ENCODE peak calls at places on chromosome 18, in seven cellular contexts. V is stomach, C is transverse colon, W is IMR-90, O is breast epithelium, S is spleen, Z is A549. A is an unnamed sample. For H3K4me1, the result is how much of the 10 kb centered on the place peaks cover.

GRCh38 chr18:38996056-38996455 is 1430.5 kb upstream of the CELF4 start:
- DNase-seq in V (no peak), C (no peak), W (no peak), O (no peak), S (no peak), Z (no peak), A (no peak)

GRCh38 chr18:48574667-48575300 is 36.0 kb downstream of the CTIF start:
- DNase-seq in V (no peak), C (no peak), W (no peak), O (no peak), S (peak), Z (no peak), A (no peak)

GRCh38 chr18:49892148-49892924 is 79.0 kb upstream of the ACAA2 start:
- DNase-seq in V (no peak), C (no peak), W (peak), O (no peak), S (no peak), Z (no peak), A (no peak)

GRCh38 chr18:5895300-5895885 is at the start of gene TMEM200C:
- DNase-seq in V (no peak), C (no peak), W (peak), O (no peak), S (no peak), Z (no peak), A (peak)

GRCh38 chr18:37294951-37295350 is 270.6 kb downstream of the CELF4 start:
- DNase-seq in V (no peak), C (peak), W (no peak), O (no peak), S (no peak), Z (no peak), A (no peak)

GRCh38 chr18:7904529-7904928 is 337.4 kb downstream of the PTPRM start:
- DNase-seq in V (no peak), C (no peak), W (peak), O (no peak), S (no peak), Z (no peak), A (no peak)

GRCh38 chr18:11034816-11035215 is 114.6 kb downstream of the PIEZO2 start:
- DNase-seq in V (no peak), C (no peak), W (peak), O (no peak), S (no peak), Z (no peak), A (no peak)

GRCh38 chr18:50947899-50948298 is 19.9 kb upstream of the ELAC1 start:
- DNase-seq in V (no peak), C (no peak), W (peak), O (no peak), S (no peak), Z (no peak), A (no peak)

GRCh38 chr18:78378403-78378802 is 601.2 kb upstream of the SALL3 start:
- DNase-seq in V (no peak), C (no peak), W (no peak), O (no peak), S (no peak), Z (no peak), A (no peak)

GRCh38 chr18:11002277-11002676 is 147.1 kb downstream of the PIEZO2 start:
- DNase-seq in V (no peak), C (no peak), W (no peak), O (no peak), S (no peak), Z (no peak), A (no peak)

GRCh38 chr18:4987452-4988405 is 209.3 kb downstream of the AKAIN1 start:
- DNase-seq in V (no peak), C (no peak), W (no peak), O (no peak), S (no peak), Z (no peak), A (no peak)

GRCh38 chr18:31617029-31617717 is 25.5 kb downstream of the TTR start:
- DNase-seq in V (no peak), C (no peak), W (no peak), O (no peak), S (no peak), Z (no peak), A (no peak)

GRCh38 chr18:57475903-57476302 is 40.7 kb downstream of the ONECUT2 start:
- DNase-seq in V (no peak), C (no peak), W (no peak), O (no peak), S (no peak), Z (no peak), A (no peak)

GRCh38 chr18:58392336-58393000 is 236.4 kb downstream of the ALPK2 start:
- DNase-seq in V (no peak), C (no peak), W (peak), O (no peak), S (no peak), Z (no peak), A (peak)

GRCh38 chr18:37812961-37813360 is 247.4 kb upstream of the CELF4 start:
- DNase-seq in V (no peak), C (no peak), W (no peak), O (no peak), S (no peak), Z (no peak), A (no peak)

GRCh38 chr18:37565985-37566478 is 434 bp upstream of the CELF4 start:
- DNase-seq in V (peak), C (no peak), W (peak), O (no peak), S (peak), Z (peak), A (no peak)

GRCh38 chr18:34261865-34262780 is 37.4 kb upstream of the NOL4 start:
- DNase-seq in V (no peak), C (no peak), W (no peak), O (no peak), S (no peak), Z (no peak), A (no peak)

GRCh38 chr18:45628979-45629958 is 14.0 kb downstream of the SLC14A2 start:
- DNase-seq in V (no peak), C (no peak), W (peak), O (no peak), S (peak), Z (no peak), A (no peak)

GRCh38 chr18:58578321-58578720 is 50.6 kb downstream of the ALPK2 start:
- DNase-seq in V (no peak), C (no peak), W (peak), O (no peak), S (no peak), Z (no peak), A (no peak)

GRCh38 chr18:70490008-70490933 is 201.4 kb downstream of the SOCS6 start:
- DNase-seq in V (peak), C (peak), W (peak), O (no peak), S (no peak), Z (no peak), A (no peak)

GRCh38 chr18:7626922-7627440 is 59.9 kb downstream of the PTPRM start:
- DNase-seq in V (no peak), C (no peak), W (peak), O (no peak), S (no peak), Z (peak), A (peak)

GRCh38 chr18:41906528-41907256 is 48.3 kb upstream of the PIK3C3 start:
- DNase-seq in V (no peak), C (no peak), W (peak), O (no peak), S (no peak), Z (peak), A (no peak)

GRCh38 chr18:68436485-68436884 is 278.4 kb downstream of the TMX3 start:
- DNase-seq in V (no peak), C (no peak), W (peak), O (no peak), S (no peak), Z (no peak), A (no peak)

GRCh38 chr18:34809697-34810096 is 99.6 kb downstream of the DTNA start:
- DNase-seq in V (no peak), C (peak), W (peak), O (no peak), S (no peak), Z (no peak), A (peak)

GRCh38 chr18:60197233-60197632 is 175.3 kb downstream of the MC4R start:
- DNase-seq in V (no peak), C (no peak), W (no peak), O (no peak), S (no peak), Z (no peak), A (no peak)

GRCh38 chr18:33210575-33211189 is 229.8 kb downstream of the CCDC178 start:
- DNase-seq in V (no peak), C (no peak), W (peak), O (no peak), S (no peak), Z (no peak), A (no peak)

GRCh38 chr18:46377557-46377956 is 273.4 kb downstream of the HAUS1 start:
- DNase-seq in V (no peak), C (no peak), W (no peak), O (no peak), S (no peak), Z (no peak), A (no peak)

GRCh38 chr18:57737661-57738060 is 65.5 kb downstream of the ATP8B1 start:
- DNase-seq in V (peak), C (peak), W (peak), O (peak), S (no peak), Z (peak), A (peak)

GRCh38 chr18:59388817-59389216 is 29.8 kb upstream of the LMAN1 start:
- DNase-seq in V (no peak), C (no peak), W (no peak), O (no peak), S (no peak), Z (no peak), A (no peak)

GRCh38 chr18:36187826-36188721 is 777 bp downstream of the MOCOS start:
- DNase-seq in V (peak), C (no peak), W (peak), O (no peak), S (peak), Z (no peak), A (no peak)

GRCh38 chr18:21053127-21053526 is 58.5 kb downstream of the ROCK1 start:
- DNase-seq in V (no peak), C (no peak), W (peak), O (no peak), S (no peak), Z (peak), A (no peak)

GRCh38 chr18:35203001-35203553 is 37.8 kb upstream of the ZNF397 start:
- DNase-seq in V (no peak), C (no peak), W (no peak), O (no peak), S (no peak), Z (no peak), A (no peak)

GRCh38 chr18:41456791-41457190 is 498.2 kb upstream of the PIK3C3 start:
- DNase-seq in V (no peak), C (no peak), W (no peak), O (no peak), S (no peak), Z (no peak), A (no peak)

GRCh38 chr18:37383789-37384151 is 181.8 kb downstream of the CELF4 start:
- DNase-seq in V (no peak), C (no peak), W (no peak), O (no peak), S (no peak), Z (no peak), A (no peak)

GRCh38 chr18:47260138-47260923 is 8.9 kb upstream of the SKOR2 start:
- DNase-seq in V (peak), C (peak), W (peak), O (no peak), S (no peak), Z (peak), A (no peak)

GRCh38 chr18:40984856-40985255 is 970.2 kb upstream of the PIK3C3 start:
- DNase-seq in V (no peak), C (no peak), W (peak), O (no peak), S (no peak), Z (no peak), A (no peak)

GRCh38 chr18:68275616-68276015 is 439.3 kb downstream of the TMX3 start:
- DNase-seq in V (no peak), C (no peak), W (peak), O (no peak), S (no peak), Z (no peak), A (no peak)

GRCh38 chr18:8982416-8983183 is 119.9 kb upstream of the NDUFV2 start:
- DNase-seq in V (peak), C (peak), W (peak), O (peak), S (no peak), Z (peak), A (no peak)

GRCh38 chr18:8979258-8979988 is 123.1 kb upstream of the NDUFV2 start:
- DNase-seq in V (no peak), C (no peak), W (no peak), O (no peak), S (no peak), Z (no peak), A (no peak)

GRCh38 chr18:8977701-8978100 is 124.8 kb upstream of the NDUFV2 start:
- DNase-seq in V (no peak), C (no peak), W (no peak), O (no peak), S (no peak), Z (no peak), A (no peak)

GRCh38 chr18:8978394-8978793 is 124.1 kb upstream of the NDUFV2 start:
- DNase-seq in V (no peak), C (no peak), W (no peak), O (no peak), S (no peak), Z (no peak), A (no peak)

DNA sequence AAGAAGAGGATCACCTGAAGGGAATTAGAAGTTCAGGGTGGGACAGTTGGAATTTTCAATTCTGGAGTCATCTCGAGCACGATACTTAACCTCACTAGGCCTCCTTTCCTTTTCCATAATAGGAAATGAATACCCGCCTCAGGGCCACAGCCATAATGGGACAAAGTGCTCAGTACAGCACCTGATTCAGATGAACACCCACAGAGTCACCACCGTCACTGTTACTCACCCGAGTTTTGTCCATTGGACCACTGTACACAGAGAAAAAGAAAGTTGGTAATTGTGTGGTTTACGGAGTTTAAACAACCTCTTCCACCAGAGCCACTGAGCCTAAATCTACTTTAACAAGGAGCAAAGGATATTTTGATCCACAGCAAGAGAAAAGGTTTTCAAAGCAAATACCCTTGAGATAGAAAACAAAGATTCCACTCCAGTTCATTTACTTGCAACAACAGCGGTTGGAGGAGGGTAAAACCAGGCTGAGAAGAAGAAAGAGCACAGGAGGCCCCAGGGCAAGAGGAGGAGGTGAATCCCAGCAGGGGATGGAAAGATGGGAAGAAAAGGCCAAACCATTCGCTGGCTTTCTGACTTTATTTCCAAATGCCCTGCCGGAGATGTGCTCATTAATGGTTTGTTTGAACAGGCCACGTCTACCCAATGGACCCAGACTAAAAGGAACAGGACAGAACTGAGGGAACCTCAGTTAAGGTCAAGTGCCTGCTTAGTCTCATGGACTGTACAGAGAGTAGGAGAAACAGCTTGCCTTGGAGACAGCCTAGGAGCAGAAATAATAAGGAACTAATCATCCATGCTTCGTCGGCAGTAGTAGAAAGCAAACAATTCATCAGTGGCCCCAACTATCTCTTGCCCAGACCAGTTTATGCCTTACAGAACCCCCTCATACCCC is 121.8 kb upstream of the NDUFV2 start:
- DNase-seq in V (no peak), C (no peak), W (no peak), O (no peak), S (no peak), Z (no peak), A (no peak)
- H3K4me1 ChIP-seq in V (under half), C (under half), W (under half), O (under half), S (under half), Z (under half), A (under half)

GRCh38 chr18:23504720-23505119 is 1.4 kb downstream of the RMC1 start:
- DNase-seq in V (no peak), C (no peak), W (no peak), O (no peak), S (no peak), Z (no peak), A (no peak)

GRCh38 chr18:23503967-23504352 is 649 bp downstream of the RMC1 start:
- DNase-seq in V (no peak), C (no peak), W (no peak), O (no peak), S (no peak), Z (no peak), A (no peak)

GRCh38 chr18:23501626-23502025 is 1.7 kb upstream of the RMC1 start:
- DNase-seq in V (no peak), C (no peak), W (no peak), O (no peak), S (no peak), Z (no peak), A (no peak)

GRCh38 chr18:23502516-23503037 is 734 bp upstream of the RMC1 start:
- DNase-seq in V (no peak), C (peak), W (no peak), O (no peak), S (no peak), Z (no peak), A (no peak)

GRCh38 chr18:23503038-23503966 is at the start of gene RMC1:
- DNase-seq in V (peak), C (peak), W (peak), O (peak), S (peak), Z (peak), A (peak)
- TF ChIP-seq POLR2A in V (peak), C (peak), W (peak), O (peak), S (no peak), Z (peak), A (peak)

GRCh38 chr18:13579874-13580273 is 146.5 kb downstream of the FAM210A start:
- DNase-seq in V (no peak), C (no peak), W (no peak), O (no peak), S (no peak), Z (no peak), A (no peak)
- H3K4me1 ChIP-seq in V (under half), C (under half), W (under half), O (under half), S (under half), Z (under half), A (under half)

DNA sequence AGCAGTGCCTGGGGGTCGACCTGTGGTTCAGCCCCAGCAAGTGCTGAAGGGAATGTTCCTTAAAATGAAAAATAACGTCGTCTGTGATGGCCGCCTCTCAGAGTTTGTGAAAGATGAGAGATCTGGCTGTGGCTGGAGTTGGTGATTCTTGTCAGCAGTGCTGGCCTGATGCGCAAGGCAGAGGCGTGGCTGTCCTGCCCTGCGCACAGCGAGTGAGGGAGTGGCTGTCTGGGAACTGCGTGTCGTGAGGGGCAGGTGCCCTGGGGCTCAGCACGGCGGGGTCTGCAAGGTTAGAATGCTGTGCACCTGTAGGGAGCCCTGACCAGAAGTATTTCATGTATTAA is 8.8 kb downstream of the NFATC1 start:
- DNase-seq in V (no peak), C (no peak), W (no peak), O (no peak), S (peak), Z (no peak), A (no peak)
- TF ChIP-seq POLR2A in V (no peak), C (no peak), W (no peak), O (no peak), S (no peak), Z (no peak), A (no peak)

GRCh38 chr18:55403555-55403954 is 184.4 kb downstream of the TCF4 start:
- DNase-seq in V (no peak), C (no peak), W (no peak), O (no peak), S (no peak), Z (no peak), A (no peak)
- H3K4me1 ChIP-seq in V (under half), C (under half), W (under half), O (under half), S (under half), Z (under half), A (under half)

GRCh38 chr18:77111449-77112160 is 21.0 kb downstream of the MBP start:
- DNase-seq in V (no peak), C (no peak), W (no peak), O (no peak), S (no peak), Z (no peak), A (peak)
- TF ChIP-seq POLR2A in V (no peak), C (no peak), W (no peak), O (no peak), S (no peak), Z (no peak), A (no peak)

GRCh38 chr18:22223961-22224322 is 54.6 kb downstream of the GATA6 start:
- DNase-seq in V (no peak), C (no peak), W (no peak), O (no peak), S (no peak), Z (no peak), A (no peak)
- H3K4me1 ChIP-seq in V (under half), C (under half), W (under half), O (under half), S (under half), Z (under half), A (under half)

GRCh38 chr18:2906522-2907458 is 60.0 kb downstream of the EMILIN2 start:
- DNase-seq in V (no peak), C (peak), W (no peak), O (no peak), S (peak), Z (peak), A (peak)

GRCh38 chr18:2908166-2908945 is 61.5 kb downstream of the EMILIN2 start:
- DNase-seq in V (no peak), C (no peak), W (no peak), O (no peak), S (no peak), Z (no peak), A (no peak)

GRCh38 chr18:2907459-2908145 is 60.8 kb downstream of the EMILIN2 start:
- DNase-seq in V (no peak), C (no peak), W (no peak), O (no peak), S (no peak), Z (no peak), A (no peak)

GRCh38 chr18:2903006-2903405 is 56.2 kb downstream of the EMILIN2 start:
- DNase-seq in V (no peak), C (peak), W (peak), O (no peak), S (no peak), Z (no peak), A (peak)

GRCh38 chr18:2905802-2906521 is 59.2 kb downstream of the EMILIN2 start:
- DNase-seq in V (peak), C (peak), W (no peak), O (no peak), S (peak), Z (peak), A (peak)
- TF ChIP-seq POLR2A in V (no peak), C (peak), W (no peak), O (peak), S (no peak), Z (peak), A (peak)

GRCh38 chr18:76490040-76490439 is 5.0 kb downstream of the ZNF516 start:
- DNase-seq in V (no peak), C (no peak), W (no peak), O (no peak), S (no peak), Z (no peak), A (no peak)
- H3K4me1 ChIP-seq in V (half or more), C (under half), W (under half), O (under half), S (under half), Z (under half), A (under half)

DNA sequence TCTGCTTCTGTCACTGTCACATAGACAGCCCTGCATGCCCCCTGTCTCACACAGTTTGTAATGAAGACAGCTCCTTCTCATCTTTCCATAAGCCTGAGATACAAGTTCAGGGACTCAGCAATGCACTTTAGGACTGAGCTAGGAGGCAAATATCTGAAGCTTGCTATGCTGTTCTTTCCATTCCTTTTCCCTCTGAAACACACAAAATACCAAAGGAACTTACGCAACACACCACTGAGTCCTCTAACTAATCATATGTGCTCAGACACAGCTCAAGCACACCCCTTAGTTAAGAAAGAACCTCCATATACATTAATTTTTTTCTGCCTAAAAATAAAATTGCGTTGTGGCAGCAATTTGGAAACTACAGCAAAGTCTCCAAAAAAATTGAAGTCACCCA is 17.9 kb downstream of the SERPINB8 start:
- DNase-seq in V (no peak), C (no peak), W (no peak), O (no peak), S (no peak), Z (no peak), A (no peak)
- TF ChIP-seq POLR2A in V (no peak), C (no peak), W (no peak), O (no peak), S (no peak), Z (no peak), A (no peak)